ENCODE peak calls at places on chromosome 2, in seven cellular contexts. L, B, I, O, T, E and Z are unnamed samples.
A peak's percentile ranks its signal among the peaks of the same experiment; 100 is the strongest.

GRCh38 chr2:111216811-111217652 is 96.3 kb downstream of the BCL2L11 start:
- DNase-seq in O (no peak), B (no peak), E (no peak), L (no peak), I (no peak), T (no peak), Z (no peak)

GRCh38 chr2:235500761-235501662 is 7.2 kb downstream of the AGAP1 start:
- DNase-seq in L (peak; percentile 59), T (peak; percentile 71), B (no peak), E (peak; percentile 83), I (no peak), O (peak; percentile 77), Z (peak; percentile 48)

GRCh38 chr2:211055438-211055837 is 499.0 kb downstream of the CPS1 start:
- DNase-seq in I (no peak), O (peak; percentile 8), E (peak; percentile 14), T (no peak), L (no peak), B (no peak), Z (no peak)

GRCh38 chr2:38029512-38029911 is 46.4 kb downstream of the CYP1B1 start:
- DNase-seq in O (no peak), B (no peak), E (no peak), T (no peak), I (no peak), L (no peak), Z (no peak)

GRCh38 chr2:72134997-72135800 is 12.5 kb downstream of the CYP26B1 start:
- DNase-seq in O (no peak), T (no peak), B (no peak), L (no peak), I (no peak), E (no peak), Z (no peak)

GRCh38 chr2:35973132-35973736 is 382.3 kb upstream of the CRIM1 start:
- DNase-seq in E (peak; percentile 24), T (peak; percentile 42), O (peak; percentile 57), L (peak; percentile 10), B (peak; percentile 22), I (no peak), Z (peak; percentile 9)

GRCh38 chr2:128198666-128199065 is 107.7 kb downstream of the UGGT1 start:
- DNase-seq in T (no peak), L (no peak), E (no peak), O (no peak), B (no peak), I (no peak), Z (no peak)

GRCh38 chr2:80233333-80233732 is 71.2 kb downstream of the LRRTM1 start:
- DNase-seq in B (no peak), O (no peak), I (no peak), E (no peak), T (no peak), L (no peak), Z (no peak)

GRCh38 chr2:46335966-46336436 is 38.8 kb downstream of the EPAS1 start:
- DNase-seq in I (no peak), O (no peak), L (no peak), B (no peak), T (no peak), E (no peak), Z (peak; percentile 63)

GRCh38 chr2:46335404-46335965 is 38.3 kb downstream of the EPAS1 start:
- DNase-seq in E (peak; percentile 92), B (no peak), I (no peak), O (peak; percentile 89), T (peak; percentile 88), L (peak; percentile 69), Z (no peak)

GRCh38 chr2:46334389-46335345 is 37.5 kb downstream of the EPAS1 start:
- DNase-seq in E (peak; percentile 96), O (peak; percentile 98), L (peak; percentile 97), B (no peak), I (no peak), T (peak; percentile 98), Z (no peak)

GRCh38 chr2:46337208-46337994 is 40.2 kb downstream of the EPAS1 start:
- DNase-seq in O (no peak), L (no peak), I (no peak), T (no peak), B (no peak), E (no peak), Z (no peak)

GRCh38 chr2:46336560-46336959 is 39.4 kb downstream of the EPAS1 start:
- DNase-seq in B (no peak), E (peak; percentile 54), I (no peak), L (peak; percentile 53), O (peak; percentile 77), T (peak; percentile 88), Z (no peak)
- H3K4me1 ChIP-seq in B (no peaks in the 10 kb centered on the region), E (peaks cover 37% of the 10 kb centered on the region), I (peaks cover 71% of the 10 kb centered on the region), L (peaks cover 34% of the 10 kb centered on the region), O (peaks cover 61% of the 10 kb centered on the region), T (peaks cover 60% of the 10 kb centered on the region), Z (peaks cover 38% of the 10 kb centered on the region)

GRCh38 chr2:64934530-64934929 is 54.7 kb upstream of the SLC1A4 start:
- DNase-seq in O (no peak), B (peak; percentile 53), L (no peak), I (no peak), E (no peak), T (no peak), Z (no peak)

GRCh38 chr2:64930159-64930558 is 59.0 kb upstream of the SLC1A4 start:
- DNase-seq in O (no peak), I (no peak), L (no peak), B (no peak), E (no peak), T (no peak), Z (no peak)

GRCh38 chr2:64931536-64932326 is 57.5 kb upstream of the SLC1A4 start:
- DNase-seq in L (no peak), I (peak; percentile 52), T (no peak), E (no peak), O (no peak), B (peak; percentile 50), Z (no peak)

GRCh38 chr2:64929329-64929728 is 59.9 kb upstream of the SLC1A4 start:
- DNase-seq in T (no peak), L (no peak), I (no peak), E (no peak), B (no peak), O (no peak), Z (no peak)

DNA sequence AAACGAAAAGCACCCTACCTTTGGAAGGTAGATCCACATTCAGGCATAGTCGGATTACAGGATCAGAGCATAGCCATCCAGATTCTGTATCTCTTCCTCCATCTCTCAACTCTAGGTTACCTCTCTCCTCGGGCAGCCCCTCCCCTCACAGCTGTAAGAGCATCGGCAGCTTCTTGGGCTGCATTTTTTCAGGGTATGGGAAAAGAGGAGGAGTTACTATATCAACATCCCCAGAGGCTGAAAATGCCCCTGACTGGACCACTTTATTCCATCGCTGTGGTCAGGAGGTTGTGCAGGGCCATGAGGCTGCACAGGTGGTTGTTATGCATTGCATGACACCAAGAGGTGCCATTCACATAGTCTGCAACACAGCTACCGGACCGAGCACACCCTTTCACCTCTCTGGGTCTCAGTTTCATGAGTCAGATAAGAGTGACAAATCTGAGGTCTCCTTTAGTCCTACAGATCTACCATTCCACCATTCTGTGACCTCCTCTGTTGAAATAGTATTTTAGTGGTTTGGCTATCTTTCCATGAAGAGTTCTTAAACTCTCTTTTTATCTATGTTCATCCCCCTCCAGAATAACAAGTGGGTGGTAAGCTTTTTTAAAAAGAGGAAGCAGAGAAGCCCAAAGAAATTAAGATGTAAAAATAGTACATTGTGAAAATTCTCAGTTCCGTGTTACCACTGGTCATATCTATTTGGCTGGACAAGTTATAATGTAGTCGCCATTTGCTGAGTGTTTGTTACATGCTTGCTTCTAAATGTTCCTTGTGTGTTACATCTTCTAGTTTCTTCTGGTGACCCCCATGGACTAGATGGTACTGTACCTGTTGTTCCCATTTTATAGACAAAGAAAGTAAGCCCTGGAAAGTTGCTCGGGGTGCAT is 56.6 kb upstream of the SLC1A4 start:
- DNase-seq in I (no peak), T (no peak), B (peak; percentile 81), E (no peak), L (no peak), O (no peak), Z (no peak)
- H2AFZ ChIP-seq in I (no peak overlapping the region), T (no peak overlapping the region), B (peak overlapping the region; percentile 60), E (no peak overlapping the region), L (no peak overlapping the region), O (no peak overlapping the region), Z (no peak overlapping the region)

GRCh38 chr2:9108210-9108967 is 98.2 kb upstream of the ASAP2 start:
- DNase-seq in I (no peak), O (no peak), L (peak; percentile 36), T (peak; percentile 51), E (peak; percentile 44), B (no peak), Z (no peak)

GRCh38 chr2:9109871-9110270 is 96.7 kb upstream of the ASAP2 start:
- DNase-seq in L (no peak), T (no peak), I (no peak), O (no peak), B (no peak), E (no peak), Z (no peak)

GRCh38 chr2:9112079-9112721 is 94.4 kb upstream of the ASAP2 start:
- DNase-seq in I (no peak), O (peak; percentile 97), E (peak; percentile 89), L (peak; percentile 91), T (peak; percentile 96), B (no peak), Z (peak; percentile 73)

GRCh38 chr2:9110893-9111569 is 95.6 kb upstream of the ASAP2 start:
- DNase-seq in E (peak; percentile 27), O (peak; percentile 28), L (peak; percentile 29), T (peak; percentile 32), B (no peak), I (no peak), Z (peak; percentile 83)

GRCh38 chr2:9110346-9110884 is 96.2 kb upstream of the ASAP2 start:
- DNase-seq in I (no peak), T (no peak), L (no peak), O (no peak), E (no peak), B (no peak), Z (no peak)
- H3K4me1 ChIP-seq in I (peaks cover 29% of the 10 kb centered on the region), T (peaks cover 24% of the 10 kb centered on the region), L (peaks cover 30% of the 10 kb centered on the region), O (peaks cover 17% of the 10 kb centered on the region), E (peaks cover 41% of the 10 kb centered on the region), B (no peaks in the 10 kb centered on the region), Z (peaks cover 74% of the 10 kb centered on the region)

GRCh38 chr2:54558188-54558975 is 102.3 kb downstream of the SPTBN1 start:
- DNase-seq in B (peak; percentile 89), T (peak; percentile 64), E (peak; percentile 73), O (peak; percentile 65), L (peak; percentile 61), I (peak; percentile 54), Z (peak; percentile 73)

GRCh38 chr2:54558976-54559410 is 102.9 kb downstream of the SPTBN1 start:
- DNase-seq in O (no peak), L (no peak), E (peak; percentile 47), T (no peak), B (no peak), I (no peak), Z (no peak)

GRCh38 chr2:54556659-54557121 is 100.6 kb downstream of the SPTBN1 start:
- DNase-seq in B (no peak), L (peak; percentile 96), O (peak; percentile 84), E (peak; percentile 95), T (peak; percentile 83), I (no peak), Z (peak; percentile 83)

GRCh38 chr2:54557601-54558187 is 101.6 kb downstream of the SPTBN1 start:
- DNase-seq in L (peak; percentile 51), O (peak; percentile 22), T (no peak), I (peak; percentile 49), E (peak; percentile 69), B (peak; percentile 81), Z (peak; percentile 71)

DNA sequence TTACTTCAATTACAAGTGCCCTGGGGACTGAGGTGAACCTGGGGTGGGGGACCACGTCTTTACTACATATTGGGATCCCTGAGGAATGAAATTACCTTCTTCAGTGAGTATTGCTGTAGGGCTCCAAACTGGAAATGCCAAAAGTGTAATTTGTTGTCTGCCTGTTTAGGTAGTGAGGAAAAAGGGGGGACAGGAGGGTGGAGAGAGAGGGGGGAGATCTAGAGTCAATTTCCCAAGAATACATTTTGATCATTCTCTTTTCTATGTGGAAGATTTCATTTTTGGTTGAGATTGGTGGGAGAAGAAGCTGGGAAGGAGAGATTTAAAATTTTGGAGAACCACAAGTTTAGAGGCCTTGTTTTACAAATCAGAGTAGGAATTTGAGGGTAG is 101.1 kb downstream of the SPTBN1 start:
- DNase-seq in T (no peak), O (no peak), B (no peak), L (no peak), I (no peak), E (no peak), Z (no peak)
- H2AFZ ChIP-seq in T (no peak overlapping the region), O (no peak overlapping the region), B (peak overlapping the region; percentile 76), L (no peak overlapping the region), I (no peak overlapping the region), E (no peak overlapping the region), Z (peak overlapping the region; percentile 80)